ENCODE peak calls at places on chromosomes 2 and 18, in four cellular contexts. S is endothelial cell of umbilical vein, E is K562, J is IMR-90. C is an unnamed sample. For H4K20me1 and H3K4me1, the result is how much of the 10 kb centered on the place peaks cover.

GRCh38 chr18:33576999-33577687 is 876 bp upstream of the ASXL3 start:
- DNase-seq in E (no peak), J (no peak), S (peak), C (no peak)

GRCh38 chr18:23281626-23282436 is 146.5 kb downstream of the CABLES1 start:
- DNase-seq in E (no peak), S (peak), J (no peak), C (peak)

GRCh38 chr2:69065735-69066336 is 52.9 kb downstream of the ANTXR1 start:
- DNase-seq in E (no peak), S (no peak), J (no peak), C (no peak)

GRCh38 chr2:47771211-47771610 is 11.7 kb upstream of the MSH6 start:
- DNase-seq in E (peak), J (peak), S (peak), C (peak)

GRCh38 chr2:206084870-206085741 is 868 bp downstream of the INO80D start:
- DNase-seq in S (peak), J (no peak), E (peak), C (no peak)

GRCh38 chr2:69021727-69022126 is 8.7 kb downstream of the ANTXR1 start:
- DNase-seq in S (no peak), J (no peak), E (no peak), C (no peak)

GRCh38 chr2:98936133-98936916 is at the start of gene CRACDL:
- DNase-seq in E (no peak), J (no peak), S (peak), C (no peak)

GRCh38 chr2:26846881-26847662 is 860 bp upstream of the DPYSL5 start:
- DNase-seq in S (no peak), J (no peak), E (no peak), C (no peak)

GRCh38 chr2:72998234-72998651 is 73.3 kb downstream of the SFXN5 start:
- DNase-seq in J (no peak), E (no peak), S (no peak), C (no peak)

GRCh38 chr2:179686718-179687342 is 174.6 kb downstream of the ZNF385B start:
- DNase-seq in S (no peak), J (peak), E (no peak), C (no peak)

GRCh38 chr2:100750143-100750542 is 69.8 kb upstream of the NPAS2 start:
- DNase-seq in J (no peak), S (no peak), E (no peak), C (no peak)

GRCh38 chr18:13537022-13537780 is 189.2 kb downstream of the FAM210A start:
- DNase-seq in J (no peak), E (no peak), S (no peak), C (no peak)
- H4K20me1 ChIP-seq in J (under half), E (under half), S (under half), C (under half)

DNA sequence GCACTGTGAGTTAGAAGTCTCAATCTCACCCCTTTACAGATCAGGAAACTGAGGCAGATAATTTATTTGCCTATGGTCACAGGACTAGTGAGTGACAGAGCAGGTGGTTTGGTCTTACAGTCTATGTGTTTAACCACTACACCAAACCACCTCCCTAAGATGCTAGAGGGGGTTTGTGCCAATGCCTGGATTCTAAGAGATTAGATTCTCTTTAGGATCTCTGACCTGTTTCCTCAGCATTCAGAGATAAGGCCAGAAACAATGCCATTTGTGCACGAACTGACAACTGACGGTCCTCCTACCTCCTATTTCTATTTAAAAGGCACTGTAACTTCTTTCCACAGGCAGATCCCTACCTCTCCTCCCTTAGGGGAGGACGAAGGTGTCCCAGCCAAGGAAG is 2.3 kb upstream of the SLC20A1 start:
- DNase-seq in S (no peak), J (no peak), E (no peak), C (no peak)
- H3K4me1 ChIP-seq in S (half or more), J (under half), E (half or more), C (half or more)

GRCh38 chr2:7967707-7968106 is 714.1 kb upstream of the ID2 start:
- DNase-seq in J (no peak), E (no peak), S (no peak), C (no peak)
- H2AFZ ChIP-seq in J (no peak), E (no peak), S (no peak), C (no peak)

GRCh38 chr18:54210463-54210862 is 14.0 kb downstream of the MBD2 start:
- DNase-seq in J (no peak), E (no peak), S (no peak), C (no peak)
- H4K20me1 ChIP-seq in J (half or more), E (under half), S (under half), C (under half)

GRCh38 chr2:127701651-127702394 is 526 bp downstream of the SFT2D3 start:
- DNase-seq in J (peak), S (peak), E (peak), C (no peak)
- H3K4me1 ChIP-seq in J (under half), S (under half), E (under half), C (under half)

DNA sequence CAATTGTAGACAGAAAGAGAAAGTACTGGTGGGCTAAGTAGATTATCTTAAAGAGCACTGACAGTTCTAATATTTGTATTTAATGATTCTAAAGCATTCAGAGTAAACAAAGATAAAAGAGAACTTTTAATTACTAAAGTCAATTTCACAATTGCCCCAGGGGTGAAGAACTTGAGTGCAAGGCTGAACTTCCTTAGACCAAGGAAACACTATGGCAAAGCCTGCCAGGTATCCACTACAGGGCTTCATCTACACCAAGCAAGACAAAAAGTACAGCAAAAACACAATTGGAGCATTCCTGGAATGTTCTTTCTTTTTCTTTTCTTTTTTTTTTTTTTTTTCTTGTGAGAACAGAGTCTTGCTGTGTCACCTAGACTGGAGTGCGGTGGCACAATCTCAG is 46.9 kb upstream of the NDUFV2 start:
- DNase-seq in E (no peak), J (no peak), S (no peak), C (no peak)
- H2AFZ ChIP-seq in E (peak), J (no peak), S (peak), C (no peak)